ENCODE peak calls at places on chromosomes 6 and 20, in five cellular contexts. O, B, I, L and K are unnamed samples.

GRCh38 chr20:57473246-57474042 is 51.5 kb downstream of the CTCFL start:
- DNase-seq in O (peak), B (no peak), I (peak), L (no peak), K (no peak)

GRCh38 chr6:100701728-100702127 is 179.4 kb downstream of the ASCC3 start:
- DNase-seq in O (no peak), B (no peak), I (no peak), L (no peak), K (no peak)

GRCh38 chr6:29705389-29706231 is 17.6 kb upstream of the HLA-F start:
- DNase-seq in O (no peak), B (no peak), I (peak), L (peak), K (no peak)

GRCh38 chr6:149560736-149561135 is 5.4 kb upstream of the GINM1 start:
- DNase-seq in O (no peak), B (peak), I (no peak), L (peak), K (no peak)

GRCh38 chr6:24584390-24584735 is 61.6 kb downstream of the KIAA0319 start:
- DNase-seq in O (no peak), B (no peak), I (no peak), L (no peak), K (no peak)

GRCh38 chr6:3081965-3082364 is 13.7 kb downstream of the RIPK1 start:
- DNase-seq in O (no peak), B (no peak), I (no peak), L (no peak), K (no peak)

GRCh38 chr6:156889469-156889868 is 112.3 kb downstream of the ARID1B start:
- DNase-seq in O (no peak), B (no peak), I (no peak), L (no peak), K (no peak)

GRCh38 chr20:24470031-24470781 is 777 bp downstream of the SYNDIG1 start:
- DNase-seq in O (no peak), B (no peak), I (peak), L (no peak), K (no peak)

GRCh38 chr6:100892693-100893092 is 11.6 kb upstream of the ASCC3 start:
- DNase-seq in O (no peak), B (no peak), I (peak), L (no peak), K (no peak)

GRCh38 chr6:107698146-107698545 is 126.0 kb downstream of the SCML4 start:
- DNase-seq in O (no peak), B (no peak), I (peak), L (no peak), K (no peak)

GRCh38 chr20:14778875-14779274 is 441.5 kb upstream of the FLRT3 start:
- DNase-seq in O (no peak), B (no peak), I (no peak), L (no peak), K (no peak)

GRCh38 chr20:60138263-60139127 is 180.3 kb downstream of the CDH26 start:
- DNase-seq in O (peak), B (peak), I (peak), L (no peak), K (no peak)

GRCh38 chr20:50327666-50328065 is 137.0 kb downstream of the CEBPB start:
- DNase-seq in O (no peak), B (no peak), I (no peak), L (no peak), K (no peak)

GRCh38 chr20:59031326-59032022 is 661 bp downstream of the ATP5F1E start:
- DNase-seq in O (no peak), B (no peak), I (no peak), L (no peak), K (no peak)

GRCh38 chr20:50821994-50822393 is 27.1 kb downstream of the BCAS4 start:
- DNase-seq in O (no peak), B (no peak), I (no peak), L (no peak), K (no peak)

GRCh38 chr6:14467591-14467990 is 350.0 kb downstream of the CD83 start:
- DNase-seq in O (no peak), B (no peak), I (peak), L (no peak), K (no peak)

GRCh38 chr6:35176625-35177024 is 35.5 kb upstream of the TCP11 start:
- DNase-seq in O (no peak), B (no peak), I (no peak), L (no peak), K (no peak)

GRCh38 chr6:168041928-168042327 is 37.1 kb downstream of the FRMD1 start:
- DNase-seq in O (peak), B (no peak), I (no peak), L (no peak), K (no peak)

GRCh38 chr20:46133886-46134654 is 16.0 kb downstream of the CD40 start:
- DNase-seq in O (no peak), B (no peak), I (no peak), L (no peak), K (no peak)

GRCh38 chr20:51456511-51457280 is 85.8 kb downstream of the NFATC2 start:
- DNase-seq in O (peak), B (no peak), I (peak), L (peak), K (peak)

GRCh38 chr20:10067305-10067704 is 32.5 kb downstream of the ANKEF1 start:
- DNase-seq in O (no peak), B (no peak), I (peak), L (no peak), K (no peak)

GRCh38 chr6:112477125-112477524 is 130.0 kb downstream of the RFPL4B start:
- DNase-seq in O (no peak), B (no peak), I (no peak), L (no peak), K (no peak)

GRCh38 chr6:169942173-169942572 is 190.8 kb downstream of the ERMARD start:
- DNase-seq in O (no peak), B (no peak), I (no peak), L (no peak), K (no peak)

GRCh38 chr6:10210052-10210451 is 204.8 kb downstream of the TFAP2A start:
- DNase-seq in O (no peak), B (no peak), I (peak), L (no peak), K (no peak)

GRCh38 chr6:29755295-29755871 is 32.1 kb downstream of the HLA-F start:
- DNase-seq in O (no peak), B (no peak), I (no peak), L (no peak), K (no peak)

GRCh38 chr6:71489736-71490135 is 201.1 kb downstream of the OGFRL1 start:
- DNase-seq in O (no peak), B (no peak), I (peak), L (peak), K (no peak)

GRCh38 chr6:136783495-136784270 is 8.6 kb downstream of the MAP3K5 start:
- DNase-seq in O (peak), B (no peak), I (no peak), L (no peak), K (no peak)

GRCh38 chr6:43708857-43709653 is 21.5 kb upstream of the MRPS18A start:
- DNase-seq in O (no peak), B (no peak), I (peak), L (no peak), K (no peak)

GRCh38 chr20:19838981-19839576 is 81.0 kb downstream of the RIN2 start:
- DNase-seq in O (no peak), B (no peak), I (no peak), L (no peak), K (no peak)

GRCh38 chr20:33785503-33785902 is 25.6 kb upstream of the CHMP4B start:
- DNase-seq in O (no peak), B (no peak), I (no peak), L (no peak), K (no peak)

GRCh38 chr20:47262365-47263013 is 94.0 kb downstream of the ZMYND8 start:
- DNase-seq in O (no peak), B (no peak), I (no peak), L (no peak), K (no peak)

GRCh38 chr20:43949741-43950618 is 35.3 kb downstream of the TOX2 start:
- DNase-seq in O (no peak), B (peak), I (peak), L (no peak), K (no peak)

GRCh38 chr6:85459224-85459901 is 9.5 kb downstream of the NT5E start:
- DNase-seq in O (no peak), B (no peak), I (peak), L (peak), K (no peak)

GRCh38 chr6:113855500-113856010 is 1.6 kb upstream of the MARCKS start:
- DNase-seq in O (no peak), B (no peak), I (peak), L (no peak), K (no peak)

GRCh38 chr6:100177956-100178355 is 183.9 kb upstream of the MCHR2 start:
- DNase-seq in O (no peak), B (no peak), I (peak), L (no peak), K (no peak)

GRCh38 chr6:104710543-104711335 is 149.0 kb downstream of the HACE1 start:
- DNase-seq in O (no peak), B (no peak), I (no peak), L (no peak), K (no peak)

GRCh38 chr6:140073456-140073855 is 699.0 kb upstream of the CITED2 start:
- DNase-seq in O (no peak), B (no peak), I (no peak), L (no peak), K (peak)

GRCh38 chr6:166540631-166541331 is 45.7 kb downstream of the RAMACL start:
- DNase-seq in O (no peak), B (peak), I (peak), L (no peak), K (no peak)

GRCh38 chr20:63520594-63520938 is at the start of gene PPDPF:
- DNase-seq in O (peak), B (peak), I (peak), L (no peak), K (no peak)

DNA sequence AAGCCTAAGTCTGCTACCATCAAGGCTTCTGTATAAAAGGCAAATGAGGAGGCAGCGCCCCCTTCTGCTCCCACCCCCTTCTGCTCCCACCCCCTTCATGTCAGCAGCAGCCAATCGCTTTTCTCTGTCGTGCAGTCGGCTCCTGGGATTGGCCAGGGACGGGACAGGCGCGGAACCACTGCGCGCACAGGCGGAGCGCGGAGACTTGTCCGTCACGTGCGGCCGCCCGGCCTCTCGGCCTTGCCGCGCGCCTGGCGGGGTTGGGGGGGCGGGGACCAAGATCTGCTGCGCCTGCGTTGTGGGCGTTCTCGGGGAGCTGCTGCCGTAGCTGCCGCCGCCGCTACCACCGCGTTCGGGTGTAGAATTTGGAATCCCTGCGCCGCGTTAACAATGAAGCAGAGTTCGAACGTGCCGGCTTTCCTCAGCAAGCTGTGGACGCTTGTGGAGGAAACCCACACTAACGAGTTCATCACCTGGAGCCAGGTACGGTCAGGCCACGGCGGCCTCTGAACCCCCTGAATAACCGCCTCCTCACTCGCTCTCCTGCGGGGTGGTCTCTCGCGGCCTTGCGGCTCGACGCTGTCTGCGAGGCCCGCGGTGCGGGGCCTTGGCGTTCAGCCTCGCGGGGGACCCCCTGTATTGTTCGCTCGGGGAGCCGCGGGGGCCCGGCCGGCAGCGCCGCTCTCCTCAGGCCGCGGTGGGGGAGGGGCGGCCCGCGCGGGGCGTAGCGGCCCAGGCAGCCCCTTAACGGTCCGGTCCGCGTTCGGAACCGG is at the start of gene HSF2:
- DNase-seq in O (peak), B (peak), I (peak), L (peak), K (peak)
- H3K27ac ChIP-seq in O (peak), B (peak), I (peak), L (peak), K (peak)

DNA sequence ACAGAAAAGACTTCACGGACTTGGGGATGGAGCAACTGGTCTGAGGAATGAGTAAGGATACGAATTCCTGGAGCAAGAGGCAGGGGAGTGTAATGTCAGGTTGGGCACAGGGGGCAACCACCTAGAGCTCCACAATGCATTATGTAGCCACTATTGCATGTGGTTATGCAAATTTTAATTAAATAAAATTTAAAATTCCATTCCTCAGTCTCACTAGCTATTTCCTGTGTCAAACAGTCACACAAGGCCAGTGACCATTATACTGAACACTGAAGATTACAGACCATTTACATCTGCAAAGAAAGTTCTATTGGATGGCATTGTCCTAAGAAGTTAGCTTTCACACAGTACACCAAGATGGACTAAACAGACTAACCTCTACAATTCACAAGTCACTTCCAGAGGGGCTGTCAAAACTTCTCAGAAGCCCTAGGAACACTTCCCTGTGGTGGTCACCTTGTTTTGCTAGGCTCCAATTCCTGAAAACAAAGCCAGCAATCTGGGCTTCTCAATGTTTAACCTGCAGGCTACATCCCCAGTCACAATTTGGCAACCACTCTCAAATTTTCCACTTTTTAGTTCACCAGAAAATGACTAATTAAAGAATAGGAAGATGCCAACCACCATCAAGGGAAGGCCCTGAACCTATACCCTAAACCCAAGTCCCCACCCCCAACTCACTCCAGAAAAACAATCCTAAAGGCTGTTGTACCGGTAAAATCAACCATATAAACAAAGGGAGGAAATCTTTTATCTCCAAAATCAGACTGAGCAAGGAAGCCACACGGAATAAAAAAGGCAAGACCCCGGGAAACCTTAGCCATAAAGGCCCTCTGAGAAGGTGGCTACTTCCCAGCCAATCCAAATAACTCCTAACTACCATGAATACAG is 34.2 kb upstream of the C20orf203 start:
- DNase-seq in O (no peak), B (no peak), I (peak), L (no peak), K (no peak)
- H3K27ac ChIP-seq in O (no peak), B (no peak), I (peak), L (no peak), K (peak)

GRCh38 chr6:11230158-11231107 is 2.0 kb downstream of the NEDD9 start:
- DNase-seq in O (no peak), B (no peak), I (peak), L (no peak), K (no peak)
- H3K27ac ChIP-seq in O (peak), B (no peak), I (peak), L (no peak), K (peak)

GRCh38 chr6:6004147-6004995 is 2.4 kb downstream of the NRN1 start:
- DNase-seq in O (no peak), B (no peak), I (no peak), L (no peak), K (no peak)

GRCh38 chr6:6006428-6007310 is at the start of gene NRN1:
- DNase-seq in O (no peak), B (no peak), I (no peak), L (no peak), K (no peak)

GRCh38 chr6:6007311-6008113 is 787 bp upstream of the NRN1 start:
- DNase-seq in O (no peak), B (peak), I (no peak), L (no peak), K (no peak)

GRCh38 chr6:6003334-6004146 is 3.2 kb downstream of the NRN1 start:
- DNase-seq in O (no peak), B (no peak), I (no peak), L (no peak), K (no peak)

DNA sequence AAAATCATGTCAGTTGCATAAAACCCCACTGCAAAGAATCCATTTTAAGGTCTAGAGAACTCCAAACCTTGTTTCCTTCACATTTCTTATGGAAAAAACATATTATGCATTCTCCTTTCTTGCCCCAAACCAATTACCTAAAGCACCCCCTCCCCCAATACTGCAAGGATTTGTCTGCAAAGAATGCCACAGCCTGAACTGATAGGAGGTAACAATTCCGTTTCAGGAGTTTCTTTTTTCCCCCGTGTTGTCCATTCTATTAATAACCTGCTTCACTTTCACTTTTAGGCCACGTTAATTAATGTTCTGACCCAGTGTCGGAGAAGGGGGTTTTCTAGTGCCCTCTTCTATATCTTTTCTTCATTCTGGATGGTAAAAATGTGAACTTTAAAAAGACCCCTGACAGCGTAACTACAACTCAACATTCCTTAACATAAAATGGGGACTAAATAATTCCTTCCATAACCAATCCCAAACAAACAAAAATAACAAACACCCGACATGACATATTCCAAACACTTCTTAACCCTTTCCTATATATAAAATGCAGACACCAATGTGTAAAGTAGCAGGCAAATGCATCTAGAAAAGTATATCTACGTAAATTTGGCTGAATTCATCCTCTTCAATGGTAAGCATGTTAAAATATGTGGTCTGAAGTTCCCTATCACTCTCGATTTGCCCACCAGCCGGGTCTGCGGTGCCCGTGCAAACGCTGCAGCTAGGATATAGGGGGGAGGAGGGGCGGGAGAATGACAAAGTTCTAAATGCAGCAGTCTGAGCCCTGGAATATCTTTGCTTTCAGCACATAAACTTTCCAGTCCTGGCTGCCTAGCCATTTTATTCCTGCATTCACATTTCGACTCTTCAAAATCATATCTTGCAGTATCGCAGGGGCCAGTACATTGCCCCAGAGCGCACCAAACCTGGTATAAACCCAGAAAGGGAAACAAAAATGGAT is 978 bp downstream of the NRN1 start:
- DNase-seq in O (no peak), B (no peak), I (no peak), L (no peak), K (no peak)
- H3K27ac ChIP-seq in O (no peak), B (no peak), I (no peak), L (no peak), K (no peak)

GRCh38 chr20:5154543-5154925 is 27.7 kb downstream of the CDS2 start:
- DNase-seq in O (no peak), B (no peak), I (no peak), L (no peak), K (no peak)
- H3K27ac ChIP-seq in O (no peak), B (no peak), I (no peak), L (peak), K (peak)

GRCh38 chr20:13098720-13099355 is 90.1 kb downstream of the SPTLC3 start:
- DNase-seq in O (no peak), B (no peak), I (no peak), L (no peak), K (no peak)
- H3K27ac ChIP-seq in O (no peak), B (no peak), I (no peak), L (no peak), K (peak)